ENCODE peak calls at places on chromosomes 2 and 18, in six cellular contexts. One of them, this sample, is unnamed.

GRCh38 chr2:23900133-23900926 is 26.6 kb downstream of the ATAD2B start:
- DNase-seq in cortex of kidney: no peak
- DNase-seq in endothelial cell: no peak
- DNase-seq in body of pancreas: no peak
- DNase-seq in IMR-90: peak
- DNase-seq in heart right ventricle: no peak
- DNase-seq in this sample: no peak

GRCh38 chr18:57438669-57439616 is 3.8 kb downstream of the ONECUT2 start:
- DNase-seq in heart right ventricle: no peak
- DNase-seq in cortex of kidney: no peak
- DNase-seq in IMR-90: no peak
- DNase-seq in body of pancreas: no peak
- DNase-seq in endothelial cell: no peak
- DNase-seq in this sample: no peak

GRCh38 chr2:28488083-28488482 is 7.8 kb upstream of the PLB1 start:
- DNase-seq in cortex of kidney: no peak
- DNase-seq in IMR-90: no peak
- DNase-seq in endothelial cell: no peak
- DNase-seq in body of pancreas: no peak
- DNase-seq in heart right ventricle: no peak
- DNase-seq in this sample: no peak

GRCh38 chr2:107584577-107584976 is 242.1 kb upstream of the RGPD4 start:
- DNase-seq in endothelial cell: no peak
- DNase-seq in cortex of kidney: no peak
- DNase-seq in IMR-90: peak
- DNase-seq in body of pancreas: no peak
- DNase-seq in heart right ventricle: no peak
- DNase-seq in this sample: no peak

GRCh38 chr2:1804865-1805264 is 60.5 kb upstream of the PXDN start:
- DNase-seq in heart right ventricle: no peak
- DNase-seq in endothelial cell: no peak
- DNase-seq in body of pancreas: no peak
- DNase-seq in IMR-90: no peak
- DNase-seq in cortex of kidney: no peak
- DNase-seq in this sample: no peak

GRCh38 chr2:182302174-182302573 is 124.7 kb downstream of the PDE1A start:
- DNase-seq in heart right ventricle: no peak
- DNase-seq in endothelial cell: no peak
- DNase-seq in cortex of kidney: no peak
- DNase-seq in body of pancreas: no peak
- DNase-seq in IMR-90: peak
- DNase-seq in this sample: no peak

GRCh38 chr2:164717000-164717597 is 95.8 kb upstream of the GRB14 start:
- DNase-seq in IMR-90: peak
- DNase-seq in cortex of kidney: no peak
- DNase-seq in body of pancreas: no peak
- DNase-seq in endothelial cell: no peak
- DNase-seq in heart right ventricle: no peak
- DNase-seq in this sample: no peak

GRCh38 chr2:19488009-19488691 is 129.7 kb upstream of the OSR1 start:
- DNase-seq in IMR-90: peak
- DNase-seq in heart right ventricle: no peak
- DNase-seq in endothelial cell: no peak
- DNase-seq in body of pancreas: no peak
- DNase-seq in cortex of kidney: no peak
- DNase-seq in this sample: no peak

GRCh38 chr2:29050591-29050990 is 23.7 kb downstream of the PCARE start:
- DNase-seq in body of pancreas: no peak
- DNase-seq in IMR-90: no peak
- DNase-seq in heart right ventricle: no peak
- DNase-seq in endothelial cell: no peak
- DNase-seq in cortex of kidney: no peak
- DNase-seq in this sample: no peak

GRCh38 chr18:50441518-50441917 is 66.7 kb downstream of the SKA1 start:
- DNase-seq in cortex of kidney: no peak
- DNase-seq in endothelial cell: no peak
- DNase-seq in IMR-90: no peak
- DNase-seq in heart right ventricle: no peak
- DNase-seq in body of pancreas: no peak
- DNase-seq in this sample: no peak

GRCh38 chr2:15504882-15505663 is 56.1 kb downstream of the NBAS start:
- DNase-seq in endothelial cell: no peak
- DNase-seq in heart right ventricle: no peak
- DNase-seq in cortex of kidney: no peak
- DNase-seq in body of pancreas: no peak
- DNase-seq in IMR-90: no peak
- DNase-seq in this sample: no peak

GRCh38 chr2:217895070-217895635 is 107.6 kb downstream of the TNS1 start:
- DNase-seq in endothelial cell: no peak
- DNase-seq in body of pancreas: no peak
- DNase-seq in heart right ventricle: no peak
- DNase-seq in IMR-90: no peak
- DNase-seq in cortex of kidney: no peak
- DNase-seq in this sample: no peak

This sample was measured in B cell.